ENCODE peak calls at places on chromosomes 11 and 22, in five cellular contexts. One of them, this sample, is unnamed. For H3K9me3, the result is how much of the 10 kb centered on the place peaks cover.

GRCh38 chr22:24413726-24414385 is 13.5 kb upstream of the ADORA2A start:
- DNase-seq in CD4-positive, alpha-beta memory T cell: no peak
- DNase-seq in upper lobe of right lung: no peak
- DNase-seq in SK-N-MC: no peak
- DNase-seq in neuronal stem cell: no peak
- DNase-seq in this sample: no peak

GRCh38 chr11:405976-406795 is 8.6 kb downstream of the SIGIRR start:
- DNase-seq in SK-N-MC: no peak
- DNase-seq in neuronal stem cell: no peak
- DNase-seq in upper lobe of right lung: peak
- DNase-seq in CD4-positive, alpha-beta memory T cell: no peak
- DNase-seq in this sample: no peak

GRCh38 chr22:34111210-34111824 is 191.0 kb upstream of the LARGE1 start:
- DNase-seq in upper lobe of right lung: no peak
- DNase-seq in CD4-positive, alpha-beta memory T cell: no peak
- DNase-seq in SK-N-MC: no peak
- DNase-seq in neuronal stem cell: peak
- DNase-seq in this sample: no peak

GRCh38 chr11:116691779-116692178 is 81.0 kb downstream of the BUD13 start:
- DNase-seq in upper lobe of right lung: no peak
- DNase-seq in CD4-positive, alpha-beta memory T cell: peak
- DNase-seq in SK-N-MC: no peak
- DNase-seq in neuronal stem cell: peak
- DNase-seq in this sample: no peak

GRCh38 chr11:73530109-73530508 is 67.8 kb downstream of the FAM168A start:
- DNase-seq in neuronal stem cell: no peak
- DNase-seq in CD4-positive, alpha-beta memory T cell: no peak
- DNase-seq in SK-N-MC: no peak
- DNase-seq in upper lobe of right lung: no peak
- DNase-seq in this sample: no peak

GRCh38 chr22:33867118-33867863 is 53.0 kb downstream of the LARGE1 start:
- DNase-seq in CD4-positive, alpha-beta memory T cell: no peak
- DNase-seq in upper lobe of right lung: no peak
- DNase-seq in neuronal stem cell: no peak
- DNase-seq in SK-N-MC: no peak
- DNase-seq in this sample: no peak

GRCh38 chr11:95715777-95716241 is 73.8 kb downstream of the FAM76B start:
- DNase-seq in SK-N-MC: no peak
- DNase-seq in CD4-positive, alpha-beta memory T cell: no peak
- DNase-seq in upper lobe of right lung: no peak
- DNase-seq in neuronal stem cell: no peak
- DNase-seq in this sample: no peak

GRCh38 chr11:9787981-9788521 is 124.2 kb downstream of the SWAP70 start:
- DNase-seq in upper lobe of right lung: no peak
- DNase-seq in neuronal stem cell: no peak
- DNase-seq in SK-N-MC: no peak
- DNase-seq in CD4-positive, alpha-beta memory T cell: no peak
- DNase-seq in this sample: no peak

GRCh38 chr22:23698673-23699235 is 7.9 kb downstream of the RGL4 start:
- DNase-seq in neuronal stem cell: no peak
- DNase-seq in CD4-positive, alpha-beta memory T cell: no peak
- DNase-seq in upper lobe of right lung: no peak
- DNase-seq in SK-N-MC: no peak
- DNase-seq in this sample: no peak

GRCh38 chr22:28146401-28147304 is 227.6 kb upstream of the PITPNB start:
- DNase-seq in SK-N-MC: peak
- DNase-seq in upper lobe of right lung: no peak
- DNase-seq in neuronal stem cell: no peak
- DNase-seq in CD4-positive, alpha-beta memory T cell: no peak
- DNase-seq in this sample: no peak

GRCh38 chr11:133906241-133906640 is 50.5 kb downstream of the IGSF9B start:
- DNase-seq in neuronal stem cell: no peak
- DNase-seq in upper lobe of right lung: peak
- DNase-seq in SK-N-MC: no peak
- DNase-seq in CD4-positive, alpha-beta memory T cell: no peak
- DNase-seq in this sample: no peak

GRCh38 chr11:61766353-61766841 is 14.0 kb downstream of the MYRF start:
- DNase-seq in CD4-positive, alpha-beta memory T cell: no peak
- DNase-seq in neuronal stem cell: no peak
- DNase-seq in upper lobe of right lung: no peak
- DNase-seq in SK-N-MC: no peak
- DNase-seq in this sample: no peak

GRCh38 chr11:4480577-4481539 is 1.6 kb upstream of the OR52K1 start:
- DNase-seq in CD4-positive, alpha-beta memory T cell: no peak
- DNase-seq in SK-N-MC: no peak
- DNase-seq in upper lobe of right lung: no peak
- DNase-seq in neuronal stem cell: no peak
- DNase-seq in this sample: no peak

GRCh38 chr11:80165763-80166162 is 724.9 kb upstream of the TENM4 start:
- DNase-seq in upper lobe of right lung: no peak
- DNase-seq in CD4-positive, alpha-beta memory T cell: no peak
- DNase-seq in neuronal stem cell: no peak
- DNase-seq in SK-N-MC: no peak
- DNase-seq in this sample: no peak

GRCh38 chr11:66542362-66542761 is 3.5 kb downstream of the ZDHHC24 start:
- DNase-seq in SK-N-MC: no peak
- DNase-seq in CD4-positive, alpha-beta memory T cell: no peak
- DNase-seq in upper lobe of right lung: no peak
- DNase-seq in neuronal stem cell: no peak
- DNase-seq in this sample: no peak

GRCh38 chr22:46592390-46592872 is 27.8 kb upstream of the GRAMD4 start:
- DNase-seq in SK-N-MC: no peak
- DNase-seq in neuronal stem cell: no peak
- DNase-seq in CD4-positive, alpha-beta memory T cell: no peak
- DNase-seq in upper lobe of right lung: no peak
- DNase-seq in this sample: no peak

GRCh38 chr11:61609970-61610347 is 29.1 kb upstream of the SYT7 start:
- DNase-seq in CD4-positive, alpha-beta memory T cell: no peak
- DNase-seq in SK-N-MC: no peak
- DNase-seq in upper lobe of right lung: no peak
- DNase-seq in neuronal stem cell: no peak
- DNase-seq in this sample: no peak

GRCh38 chr11:78365381-78365792 is 52.2 kb downstream of the GAB2 start:
- DNase-seq in SK-N-MC: no peak
- DNase-seq in upper lobe of right lung: no peak
- DNase-seq in neuronal stem cell: peak
- DNase-seq in CD4-positive, alpha-beta memory T cell: no peak
- DNase-seq in this sample: no peak

GRCh38 chr22:46703166-46703995 is 34.7 kb downstream of the CERK start:
- DNase-seq in SK-N-MC: no peak
- DNase-seq in neuronal stem cell: no peak
- DNase-seq in CD4-positive, alpha-beta memory T cell: no peak
- DNase-seq in upper lobe of right lung: no peak
- DNase-seq in this sample: no peak

GRCh38 chr11:5937868-5938602 is 4.0 kb upstream of the OR56A3 start:
- DNase-seq in neuronal stem cell: no peak
- DNase-seq in upper lobe of right lung: no peak
- DNase-seq in SK-N-MC: no peak
- DNase-seq in CD4-positive, alpha-beta memory T cell: no peak
- DNase-seq in this sample: no peak

GRCh38 chr22:17106785-17107546 is 14.2 kb downstream of the TMEM121B start:
- DNase-seq in CD4-positive, alpha-beta memory T cell: no peak
- DNase-seq in upper lobe of right lung: no peak
- DNase-seq in SK-N-MC: no peak
- DNase-seq in neuronal stem cell: no peak
- DNase-seq in this sample: no peak

GRCh38 chr11:72189448-72190250 is 2.3 kb upstream of the FOLR1 start:
- DNase-seq in neuronal stem cell: no peak
- DNase-seq in CD4-positive, alpha-beta memory T cell: no peak
- DNase-seq in upper lobe of right lung: peak
- DNase-seq in SK-N-MC: no peak
- DNase-seq in this sample: no peak

GRCh38 chr11:98701541-98701940 is 319.2 kb upstream of the CNTN5 start:
- DNase-seq in neuronal stem cell: no peak
- DNase-seq in CD4-positive, alpha-beta memory T cell: no peak
- DNase-seq in upper lobe of right lung: no peak
- DNase-seq in SK-N-MC: no peak
- DNase-seq in this sample: no peak

GRCh38 chr22:33823552-33823951 is 96.7 kb downstream of the LARGE1 start:
- DNase-seq in neuronal stem cell: no peak
- DNase-seq in upper lobe of right lung: no peak
- DNase-seq in SK-N-MC: no peak
- DNase-seq in CD4-positive, alpha-beta memory T cell: no peak
- DNase-seq in this sample: no peak

GRCh38 chr11:68038718-68039525 is at the start of gene TCIRG1:
- DNase-seq in CD4-positive, alpha-beta memory T cell: peak
- DNase-seq in SK-N-MC: no peak
- DNase-seq in neuronal stem cell: peak
- DNase-seq in upper lobe of right lung: peak
- DNase-seq in this sample: peak

GRCh38 chr22:24423519-24424000 is 3.8 kb upstream of the ADORA2A start:
- DNase-seq in upper lobe of right lung: peak
- DNase-seq in CD4-positive, alpha-beta memory T cell: peak
- DNase-seq in SK-N-MC: no peak
- DNase-seq in neuronal stem cell: peak
- DNase-seq in this sample: peak

GRCh38 chr11:69493931-69494821 is 12.7 kb downstream of the LINC01488 start:
- DNase-seq in neuronal stem cell: no peak
- DNase-seq in upper lobe of right lung: no peak
- DNase-seq in SK-N-MC: no peak
- DNase-seq in CD4-positive, alpha-beta memory T cell: no peak
- DNase-seq in this sample: no peak

GRCh38 chr11:9001736-9002135 is 2.1 kb downstream of the NRIP3 start:
- DNase-seq in SK-N-MC: no peak
- DNase-seq in upper lobe of right lung: no peak
- DNase-seq in CD4-positive, alpha-beta memory T cell: no peak
- DNase-seq in neuronal stem cell: no peak
- DNase-seq in this sample: no peak

GRCh38 chr11:126403658-126404057 is 48.2 kb downstream of the ST3GAL4 start:
- DNase-seq in upper lobe of right lung: peak
- DNase-seq in SK-N-MC: no peak
- DNase-seq in neuronal stem cell: no peak
- DNase-seq in CD4-positive, alpha-beta memory T cell: no peak
- DNase-seq in this sample: no peak

GRCh38 chr11:121524233-121524631 is 71.5 kb upstream of the SORL1-AS1 start:
- DNase-seq in upper lobe of right lung: no peak
- DNase-seq in SK-N-MC: no peak
- DNase-seq in neuronal stem cell: no peak
- DNase-seq in CD4-positive, alpha-beta memory T cell: no peak
- DNase-seq in this sample: no peak

GRCh38 chr11:107791343-107792048 is 67.1 kb downstream of the SLC35F2 start:
- DNase-seq in upper lobe of right lung: no peak
- DNase-seq in CD4-positive, alpha-beta memory T cell: no peak
- DNase-seq in SK-N-MC: no peak
- DNase-seq in neuronal stem cell: no peak
- DNase-seq in this sample: no peak

GRCh38 chr22:46149493-46149997 is 781 bp upstream of the PPARA start:
- DNase-seq in neuronal stem cell: peak
- DNase-seq in upper lobe of right lung: peak
- DNase-seq in CD4-positive, alpha-beta memory T cell: no peak
- DNase-seq in SK-N-MC: no peak
- DNase-seq in this sample: peak

GRCh38 chr22:49035818-49036457 is 791.7 kb downstream of the BRD1 start:
- DNase-seq in CD4-positive, alpha-beta memory T cell: no peak
- DNase-seq in SK-N-MC: no peak
- DNase-seq in upper lobe of right lung: peak
- DNase-seq in neuronal stem cell: no peak
- DNase-seq in this sample: no peak
- H3K9me3 ChIP-seq in CD4-positive, alpha-beta memory T cell: under half
- H3K9me3 ChIP-seq in SK-N-MC: under half
- H3K9me3 ChIP-seq in upper lobe of right lung: under half
- H3K9me3 ChIP-seq in neuronal stem cell: under half
- H3K9me3 ChIP-seq in this sample: under half

GRCh38 chr11:130074736-130075135 is 5.0 kb downstream of the APLP2 start:
- DNase-seq in CD4-positive, alpha-beta memory T cell: no peak
- DNase-seq in neuronal stem cell: no peak
- DNase-seq in upper lobe of right lung: no peak
- DNase-seq in SK-N-MC: no peak
- DNase-seq in this sample: no peak
- H3K9me3 ChIP-seq in CD4-positive, alpha-beta memory T cell: under half
- H3K9me3 ChIP-seq in neuronal stem cell: under half
- H3K9me3 ChIP-seq in upper lobe of right lung: under half
- H3K9me3 ChIP-seq in SK-N-MC: under half
- H3K9me3 ChIP-seq in this sample: under half

DNA sequence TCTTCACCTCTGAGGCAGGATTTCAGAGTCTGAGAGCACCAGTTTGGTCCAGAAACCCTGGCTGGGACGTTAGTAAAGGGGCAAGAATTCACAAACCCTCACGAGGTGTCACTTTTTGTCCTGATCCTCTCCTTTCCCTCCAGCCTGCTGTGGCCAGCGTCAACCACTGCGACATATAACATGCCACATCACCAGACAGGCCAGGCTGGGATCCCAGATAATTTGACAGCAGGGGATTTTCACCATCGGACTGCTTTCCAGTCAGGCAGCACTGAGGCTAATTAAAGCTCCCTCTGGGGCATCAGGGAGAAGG is 36.8 kb upstream of the RBFOX2 start:
- DNase-seq in SK-N-MC: no peak
- DNase-seq in neuronal stem cell: no peak
- DNase-seq in upper lobe of right lung: no peak
- DNase-seq in CD4-positive, alpha-beta memory T cell: no peak
- DNase-seq in this sample: no peak
- H3K9me3 ChIP-seq in SK-N-MC: under half
- H3K9me3 ChIP-seq in neuronal stem cell: under half
- H3K9me3 ChIP-seq in upper lobe of right lung: under half
- H3K9me3 ChIP-seq in CD4-positive, alpha-beta memory T cell: under half
- H3K9me3 ChIP-seq in this sample: under half

GRCh38 chr22:48098243-48098935 is 1335.9 kb downstream of the TBC1D22A start:
- DNase-seq in CD4-positive, alpha-beta memory T cell: peak
- DNase-seq in neuronal stem cell: no peak
- DNase-seq in upper lobe of right lung: no peak
- DNase-seq in SK-N-MC: no peak
- DNase-seq in this sample: no peak
- H3K9me3 ChIP-seq in CD4-positive, alpha-beta memory T cell: under half
- H3K9me3 ChIP-seq in neuronal stem cell: under half
- H3K9me3 ChIP-seq in upper lobe of right lung: under half
- H3K9me3 ChIP-seq in SK-N-MC: under half
- H3K9me3 ChIP-seq in this sample: under half